ENCODE peak calls at places on chromosomes 2 and 18, in nine cellular contexts. D is PC-3, G is GM23338, K is MM.1S, Y is SK-N-MC, B is endothelial cell of umbilical vein, N is mammary epithelial cell, C is fibroblast of lung, L is GM12878. E is an unnamed sample.

GRCh38 chr2:55056024-55056521 is 5.8 kb upstream of the RTN4 start:
- DNase-seq in D (no peak), G (peak), K (no peak), Y (no peak), B (no peak), N (no peak), C (no peak), L (no peak), E (peak)

GRCh38 chr2:83584674-83585073 is 874.4 kb downstream of the SUCLG1 start:
- DNase-seq in D (no peak), G (peak), K (no peak), Y (no peak), B (peak), N (no peak), C (peak), L (no peak), E (peak)

GRCh38 chr2:234611209-234611608 is 114.3 kb upstream of the ARL4C start:
- DNase-seq in D (no peak), G (peak), K (no peak), Y (no peak), B (no peak), N (no peak), C (no peak), L (no peak), E (peak)

GRCh38 chr2:223560704-223561435 is 41.3 kb downstream of the SCG2 start:
- DNase-seq in D (peak), G (peak), K (no peak), Y (no peak), B (no peak), N (peak), C (peak), L (no peak), E (peak)

GRCh38 chr2:18664421-18664820 is 75.1 kb upstream of the NT5C1B start:
- DNase-seq in D (peak), G (no peak), K (no peak), Y (no peak), B (no peak), N (peak), C (no peak), L (no peak), E (no peak)

GRCh38 chr18:48036191-48036590 is 105.7 kb upstream of the SMAD2 start:
- DNase-seq in D (no peak), G (no peak), K (no peak), Y (no peak), B (no peak), N (no peak), C (peak), L (no peak), E (peak)

GRCh38 chr2:86783615-86784339 is 6.9 kb downstream of the CD8A start:
- DNase-seq in D (no peak), G (no peak), K (peak), Y (no peak), B (no peak), N (no peak), C (no peak), L (peak), E (no peak)

GRCh38 chr2:121794233-121794632 is 38.8 kb downstream of the TSN start:
- DNase-seq in D (no peak), G (no peak), K (no peak), Y (no peak), B (no peak), N (no peak), C (no peak), L (no peak), E (no peak)

GRCh38 chr2:146665801-146666200 is 1179.0 kb upstream of the ACVR2A start:
- DNase-seq in D (no peak), G (no peak), K (no peak), Y (no peak), B (no peak), N (peak), C (no peak), L (no peak), E (peak)

GRCh38 chr18:7684966-7685365 is 117.8 kb downstream of the PTPRM start:
- DNase-seq in D (no peak), G (no peak), K (no peak), Y (no peak), B (no peak), N (peak), C (peak), L (no peak), E (no peak)

GRCh38 chr2:132489150-132489549 is 72.5 kb downstream of the GPR39 start:
- DNase-seq in D (no peak), G (peak), K (no peak), Y (no peak), B (no peak), N (peak), C (peak), L (no peak), E (peak)

GRCh38 chr2:37711831-37712230 is 40.4 kb upstream of the CDC42EP3 start:
- DNase-seq in D (peak), G (no peak), K (no peak), Y (no peak), B (no peak), N (peak), C (peak), L (no peak), E (peak)

GRCh38 chr2:98555681-98556080 is 52.6 kb downstream of the COA5 start:
- DNase-seq in D (no peak), G (no peak), K (no peak), Y (no peak), B (no peak), N (no peak), C (no peak), L (no peak), E (no peak)

GRCh38 chr2:144217853-144218633 is 301.9 kb downstream of the ZEB2 start:
- DNase-seq in D (peak), G (no peak), K (no peak), Y (no peak), B (no peak), N (no peak), C (peak), L (no peak), E (peak)

GRCh38 chr2:20577495-20578235 is 73.2 kb downstream of the HS1BP3 start:
- DNase-seq in D (peak), G (no peak), K (no peak), Y (no peak), B (peak), N (peak), C (peak), L (no peak), E (peak)

GRCh38 chr2:226796840-226797288 is 2.8 kb downstream of the IRS1 start:
- DNase-seq in D (peak), G (no peak), K (no peak), Y (no peak), B (no peak), N (no peak), C (no peak), L (no peak), E (peak)

GRCh38 chr2:37920570-37920969 is 4.5 kb upstream of the RMDN2 start:
- DNase-seq in D (peak), G (no peak), K (no peak), Y (no peak), B (no peak), N (no peak), C (peak), L (no peak), E (no peak)

GRCh38 chr2:73289304-73289703 is 4.0 kb downstream of the EGR4 start:
- DNase-seq in D (no peak), G (no peak), K (no peak), Y (no peak), B (no peak), N (no peak), C (no peak), L (no peak), E (no peak)

GRCh38 chr2:10900216-10901109 is 11.3 kb upstream of the KCNF1 start:
- DNase-seq in D (peak), G (no peak), K (no peak), Y (no peak), B (no peak), N (peak), C (no peak), L (no peak), E (peak)

GRCh38 chr2:14524803-14525080 is 107.8 kb upstream of the LRATD1 start:
- DNase-seq in D (peak), G (no peak), K (no peak), Y (no peak), B (no peak), N (peak), C (peak), L (no peak), E (peak)

GRCh38 chr18:48868468-48869466 is 82.0 kb downstream of the SMAD7 start:
- DNase-seq in D (peak), G (no peak), K (peak), Y (no peak), B (no peak), N (peak), C (peak), L (peak), E (peak)

GRCh38 chr18:55461843-55462242 is 126.1 kb downstream of the TCF4 start:
- DNase-seq in D (no peak), G (no peak), K (no peak), Y (no peak), B (no peak), N (no peak), C (no peak), L (no peak), E (no peak)

GRCh38 chr18:23883277-23883790 is 131.2 kb upstream of the TTC39C start:
- DNase-seq in D (no peak), G (no peak), K (no peak), Y (no peak), B (no peak), N (peak), C (no peak), L (no peak), E (peak)

GRCh38 chr2:39968037-39968436 is 189.0 kb upstream of the THUMPD2 start:
- DNase-seq in D (no peak), G (no peak), K (no peak), Y (no peak), B (no peak), N (no peak), C (no peak), L (no peak), E (no peak)

GRCh38 chr2:46379213-46380037 is 82.2 kb downstream of the EPAS1 start:
- DNase-seq in D (no peak), G (no peak), K (no peak), Y (peak), B (no peak), N (no peak), C (peak), L (no peak), E (no peak)

GRCh38 chr18:3727260-3727659 is 277.3 kb downstream of the TGIF1 start:
- DNase-seq in D (no peak), G (no peak), K (no peak), Y (no peak), B (no peak), N (no peak), C (no peak), L (no peak), E (no peak)

GRCh38 chr2:218033590-218034496 is 31.0 kb upstream of the TNS1 start:
- DNase-seq in D (no peak), G (peak), K (no peak), Y (no peak), B (no peak), N (no peak), C (no peak), L (no peak), E (no peak)

GRCh38 chr2:19336781-19337180 is 21.6 kb downstream of the OSR1 start:
- DNase-seq in D (no peak), G (no peak), K (no peak), Y (no peak), B (no peak), N (no peak), C (no peak), L (no peak), E (no peak)

GRCh38 chr2:219429958-219430586 is 4.6 kb upstream of the SPEG start:
- DNase-seq in D (no peak), G (no peak), K (no peak), Y (no peak), B (no peak), N (no peak), C (no peak), L (no peak), E (no peak)

GRCh38 chr2:38581193-38582147 is 21.3 kb downstream of the HNRNPLL start:
- DNase-seq in D (peak), G (peak), K (peak), Y (peak), B (peak), N (peak), C (peak), L (peak), E (peak)

GRCh38 chr2:54429811-54430600 is 26.1 kb upstream of the SPTBN1 start:
- DNase-seq in D (no peak), G (peak), K (no peak), Y (no peak), B (peak), N (no peak), C (no peak), L (no peak), E (no peak)

GRCh38 chr2:5982911-5983310 is 290.7 kb downstream of the SOX11 start:
- DNase-seq in D (no peak), G (no peak), K (no peak), Y (no peak), B (no peak), N (no peak), C (no peak), L (no peak), E (no peak)

GRCh38 chr18:47953471-47953931 is 23.0 kb upstream of the SMAD2 start:
- DNase-seq in D (peak), G (peak), K (peak), Y (no peak), B (peak), N (peak), C (peak), L (no peak), E (peak)

GRCh38 chr2:23023722-23024121 is 361.3 kb upstream of the KLHL29 start:
- DNase-seq in D (no peak), G (no peak), K (no peak), Y (no peak), B (no peak), N (no peak), C (no peak), L (no peak), E (no peak)

GRCh38 chr2:23015651-23016050 is 369.3 kb upstream of the KLHL29 start:
- DNase-seq in D (no peak), G (no peak), K (no peak), Y (no peak), B (no peak), N (no peak), C (no peak), L (no peak), E (no peak)

GRCh38 chr2:23020659-23021058 is 364.3 kb upstream of the KLHL29 start:
- DNase-seq in D (no peak), G (no peak), K (no peak), Y (no peak), B (no peak), N (no peak), C (no peak), L (no peak), E (no peak)

GRCh38 chr2:23021311-23022120 is 363.5 kb upstream of the KLHL29 start:
- DNase-seq in D (no peak), G (no peak), K (no peak), Y (no peak), B (no peak), N (no peak), C (no peak), L (no peak), E (no peak)

DNA sequence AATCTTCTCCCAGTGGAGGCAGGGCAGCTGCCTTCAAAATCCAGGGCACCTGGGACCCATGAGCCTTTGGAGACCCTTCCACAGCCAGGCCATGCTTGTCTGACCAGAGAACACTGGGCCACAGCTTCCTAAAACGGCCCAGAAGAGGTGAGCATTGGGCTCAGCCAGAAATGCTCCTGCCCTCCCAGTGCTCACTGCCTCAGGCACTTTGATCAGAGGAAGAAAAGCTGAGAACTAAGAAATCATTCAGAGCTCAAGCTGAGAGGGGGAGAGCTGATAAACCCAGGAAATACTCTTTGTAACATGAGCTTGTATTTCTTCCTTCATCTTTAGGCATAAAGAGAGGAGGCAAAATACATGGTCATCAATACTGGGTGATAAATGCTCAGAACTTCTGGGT is 365.5 kb upstream of the KLHL29 start:
- DNase-seq in D (no peak), G (no peak), K (no peak), Y (no peak), B (no peak), N (no peak), C (no peak), L (no peak), E (no peak)
- H3K27ac ChIP-seq in D (no peak), G (no peak), K (no peak), Y (no peak), B (no peak), N (no peak), C (no peak), L (no peak), E (no peak)

GRCh38 chr2:162828545-162828944 is 10.0 kb downstream of the KCNH7 start:
- DNase-seq in D (peak), G (no peak), K (peak), Y (no peak), B (no peak), N (peak), C (no peak), L (no peak), E (no peak)
- TF ChIP-seq EZH2 in D (no peak), G (no peak), K (no peak), Y (no peak), B (no peak), N (no peak), C (no peak), L (no peak), E (no peak)

GRCh38 chr2:28398101-28398834 is 5.6 kb downstream of the FOSL2 start:
- DNase-seq in D (no peak), G (no peak), K (no peak), Y (no peak), B (no peak), N (peak), C (peak), L (no peak), E (peak)
- H3K4me3 ChIP-seq in D (no peak), G (no peak), K (no peak), Y (no peak), B (no peak), N (no peak), C (peak), L (no peak), E (peak)

GRCh38 chr2:178244812-178245211 is 50.5 kb downstream of the OSBPL6 start:
- DNase-seq in D (no peak), G (no peak), K (no peak), Y (no peak), B (no peak), N (no peak), C (peak), L (no peak), E (no peak)

GRCh38 chr2:178238750-178239149 is 44.4 kb downstream of the OSBPL6 start:
- DNase-seq in D (no peak), G (no peak), K (no peak), Y (no peak), B (no peak), N (no peak), C (no peak), L (no peak), E (no peak)

GRCh38 chr2:178243961-178244360 is 49.6 kb downstream of the OSBPL6 start:
- DNase-seq in D (no peak), G (no peak), K (no peak), Y (no peak), B (no peak), N (no peak), C (no peak), L (no peak), E (no peak)

GRCh38 chr2:178241852-178242551 is 47.7 kb downstream of the OSBPL6 start:
- DNase-seq in D (peak), G (peak), K (no peak), Y (peak), B (peak), N (peak), C (peak), L (no peak), E (peak)

DNA sequence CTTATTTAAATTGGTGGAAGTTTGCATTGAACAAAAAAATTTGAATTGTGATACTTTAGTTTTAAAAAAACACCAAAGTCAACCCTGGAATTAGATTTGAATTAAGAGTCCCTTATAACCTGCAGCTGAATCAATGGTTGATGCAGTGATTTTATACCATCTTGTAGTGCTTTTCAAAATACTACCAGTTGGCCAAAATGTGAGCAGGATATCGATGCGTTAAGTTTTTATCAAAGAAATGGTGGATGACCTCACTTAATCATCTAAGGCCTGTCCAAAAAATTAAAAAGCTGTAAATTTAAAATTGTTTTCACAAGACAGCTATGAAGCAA is 48.2 kb downstream of the OSBPL6 start:
- DNase-seq in D (no peak), G (no peak), K (no peak), Y (no peak), B (no peak), N (no peak), C (no peak), L (no peak), E (no peak)
- H3K27ac ChIP-seq in D (peak), G (no peak), K (no peak), Y (no peak), B (no peak), N (no peak), C (no peak), L (no peak), E (peak)

DNA sequence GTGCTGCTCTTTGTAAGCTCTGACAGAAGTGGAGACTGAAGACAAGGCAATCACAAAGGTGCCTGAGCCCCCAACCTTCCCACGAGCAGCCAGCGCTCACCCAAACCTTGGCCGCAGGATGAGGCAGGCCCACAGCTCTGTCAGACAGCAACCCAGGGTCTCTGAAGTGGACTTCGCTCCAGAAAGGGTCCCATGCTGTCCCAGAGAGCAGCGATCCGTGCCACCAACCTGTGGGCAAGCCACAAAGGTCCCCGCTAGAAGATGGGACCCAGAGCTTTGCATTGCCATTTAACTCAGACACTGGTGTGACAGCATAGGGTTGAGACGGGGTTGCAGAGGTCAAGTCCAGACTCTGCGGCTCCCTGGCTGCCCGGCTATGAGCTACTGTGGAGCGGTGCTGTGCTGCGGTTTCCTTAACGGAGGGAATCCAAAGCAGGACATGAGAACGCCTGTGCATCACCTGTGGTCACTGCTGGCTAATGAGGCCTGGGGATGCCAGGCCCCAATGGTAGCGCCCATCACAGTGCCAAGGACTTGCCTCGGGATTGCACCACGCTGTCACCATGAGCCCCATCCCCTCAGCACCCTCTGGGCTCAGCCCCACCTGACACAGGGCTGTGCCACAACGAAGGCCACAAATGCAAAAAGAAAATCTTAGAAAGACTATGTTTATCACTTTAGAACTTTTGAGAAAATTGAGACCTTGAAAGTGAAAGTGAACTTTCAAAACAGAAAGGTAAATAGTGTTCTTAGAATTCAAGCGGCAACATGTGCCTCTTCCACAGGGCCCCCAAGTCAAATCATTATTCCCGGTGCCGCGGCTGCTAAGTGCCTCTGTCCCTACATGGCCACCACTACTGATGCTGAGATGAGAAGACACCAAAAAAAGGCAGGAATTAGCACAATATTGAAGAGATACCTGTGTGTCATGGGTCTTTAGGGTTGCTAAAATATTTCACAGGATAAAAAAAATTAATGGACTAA is 103.4 kb downstream of the HDAC4 start:
- DNase-seq in D (no peak), G (no peak), K (no peak), Y (no peak), B (no peak), N (no peak), C (no peak), L (no peak), E (no peak)
- TF ChIP-seq EZH2 in D (no peak), G (no peak), K (no peak), Y (no peak), B (no peak), N (no peak), C (no peak), L (no peak), E (no peak)

DNA sequence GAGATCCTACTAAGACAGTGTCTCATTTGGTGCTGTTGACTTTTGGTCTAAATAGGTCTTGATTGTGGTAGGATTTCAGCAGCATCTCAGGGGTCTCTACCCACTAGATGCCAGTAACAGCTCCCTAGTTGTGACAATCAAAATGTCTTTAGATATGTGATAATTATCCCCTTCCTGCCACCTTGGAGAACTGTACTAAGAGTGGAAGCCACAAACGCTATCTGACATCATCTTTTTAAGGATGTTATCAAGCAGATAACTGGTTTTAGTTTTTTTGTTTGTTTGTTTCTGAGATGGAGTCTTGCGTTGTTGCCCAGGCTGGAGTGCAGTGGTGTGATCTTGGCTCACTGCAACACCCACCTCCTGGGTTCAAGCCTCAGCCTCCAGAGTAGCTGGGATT is 3.1 kb downstream of the MGAT5 start:
- DNase-seq in D (no peak), G (no peak), K (no peak), Y (no peak), B (no peak), N (no peak), C (no peak), L (no peak), E (no peak)
- H3K4me3 ChIP-seq in D (no peak), G (no peak), K (no peak), Y (no peak), B (no peak), N (no peak), C (no peak), L (no peak), E (no peak)

E was measured in GM23248.